ENCODE peak calls at places on chromosomes 4 and X, in four cellular contexts. J is WTC11, A is GM12878, D is SK-N-SH. P is an unnamed sample.

GRCh38 chrX:38117485-38117884 is 103.2 kb downstream of the SRPX start:
- DNase-seq in J (no peak), A (no peak), D (no peak), P (no peak)

GRCh38 chr4:180336494-180337090 is 1906.6 kb upstream of the TENM3 start:
- DNase-seq in J (no peak), A (no peak), D (no peak), P (no peak)

GRCh38 chrX:37787353-37787869 is 7.6 kb downstream of the CYBB start:
- DNase-seq in J (no peak), A (no peak), D (no peak), P (no peak)

GRCh38 chr4:76762136-76763130 is 135.5 kb downstream of the SOWAHB start:
- DNase-seq in J (no peak), A (no peak), D (no peak), P (no peak)

GRCh38 chr4:152054731-152055130 is 293.9 kb upstream of the GATB start:
- DNase-seq in J (no peak), A (no peak), D (peak), P (no peak)

GRCh38 chr4:2833671-2834000 is 10.0 kb upstream of the ADD1 start:
- DNase-seq in J (no peak), A (no peak), D (no peak), P (no peak)

GRCh38 chr4:13920901-13921300 is 293.4 kb upstream of the BOD1L1 start:
- DNase-seq in J (no peak), A (no peak), D (no peak), P (no peak)

GRCh38 chr4:142079951-142080350 is 443.6 kb downstream of the IL15 start:
- DNase-seq in J (no peak), A (no peak), D (no peak), P (no peak)

GRCh38 chr4:127145001-127145400 is 487.8 kb upstream of the INTU start:
- DNase-seq in J (no peak), A (no peak), D (no peak), P (no peak)

GRCh38 chr4:163343604-163344146 is at the start of gene NPY5R:
- DNase-seq in J (peak), A (no peak), D (peak), P (no peak)

GRCh38 chr4:20813698-20814097 is 113.4 kb downstream of the PACRGL start:
- DNase-seq in J (no peak), A (no peak), D (no peak), P (no peak)

GRCh38 chrX:44483965-44484606 is 58.6 kb downstream of the FUNDC1 start:
- DNase-seq in J (no peak), A (no peak), D (no peak), P (peak)

GRCh38 chr4:23881674-23882337 is 8.0 kb downstream of the PPARGC1A start:
- DNase-seq in J (no peak), A (no peak), D (no peak), P (no peak)

GRCh38 chrX:31713120-31713519 is 641.3 kb upstream of the FTHL17 start:
- DNase-seq in J (no peak), A (no peak), D (no peak), P (no peak)

GRCh38 chr4:182853731-182854130 is 63.5 kb downstream of the DCTD start:
- DNase-seq in J (no peak), A (no peak), D (no peak), P (no peak)

GRCh38 chr4:158259955-158260575 is 49.8 kb downstream of the TMEM144 start:
- DNase-seq in J (no peak), A (no peak), D (no peak), P (no peak)
- TF ChIP-seq USF1 in J (no peak), A (no peak), D (no peak), P (no peak)

GRCh38 chrX:119419146-119419545 is 20.0 kb downstream of the SLC25A43 start:
- DNase-seq in J (no peak), A (no peak), D (no peak), P (no peak)
- TF ChIP-seq USF1 in J (no peak), A (no peak), D (no peak), P (no peak)

DNA sequence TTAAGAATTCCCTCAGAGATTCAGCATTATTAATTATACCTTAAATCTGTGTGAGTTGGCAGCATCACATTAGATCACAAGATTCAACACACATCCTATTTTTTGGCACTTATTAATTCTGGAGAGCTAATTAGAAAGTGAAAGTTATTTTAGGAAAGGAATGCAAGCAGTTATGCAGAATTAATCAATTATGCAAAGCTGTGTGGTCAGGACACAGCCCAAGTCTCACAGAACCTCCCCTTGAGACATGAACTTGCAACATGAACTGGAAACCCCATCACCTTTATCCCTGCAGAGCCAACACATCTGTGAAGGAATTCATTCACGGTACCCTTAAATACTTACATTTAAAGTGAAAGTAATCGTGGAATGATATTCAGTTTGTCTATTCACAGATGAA is 80.5 kb downstream of the TSPAN5 start:
- DNase-seq in J (no peak), A (no peak), D (no peak), P (no peak)
- TF ChIP-seq USF1 in J (no peak), A (no peak), D (no peak), P (no peak)

GRCh38 chr4:38612996-38613395 is 51.0 kb upstream of the KLF3 start:
- DNase-seq in J (no peak), A (no peak), D (no peak), P (no peak)

GRCh38 chr4:38614198-38614597 is 49.8 kb upstream of the KLF3 start:
- DNase-seq in J (no peak), A (no peak), D (no peak), P (no peak)

GRCh38 chr4:38609614-38610013 is 54.4 kb upstream of the KLF3 start:
- DNase-seq in J (no peak), A (no peak), D (no peak), P (peak)

GRCh38 chr4:38606587-38606905 is 57.5 kb upstream of the KLF3 start:
- DNase-seq in J (no peak), A (no peak), D (no peak), P (peak)

GRCh38 chr4:38610844-38611550 is 53.0 kb upstream of the KLF3 start:
- DNase-seq in J (no peak), A (no peak), D (no peak), P (no peak)
- TF ChIP-seq USF1 in J (no peak), A (no peak), D (no peak), P (no peak)

GRCh38 chr4:173013232-173013932 is 155.2 kb upstream of the GALNT7 start:
- DNase-seq in J (peak), A (peak), D (peak), P (peak)
- TF ChIP-seq USF1 in J (no peak), A (no peak), D (no peak), P (no peak)

P was measured in K562.